ENCODE peak calls at places on chromosomes 5 and 9, in nine cellular contexts. One of them, this sample, is unnamed.

GRCh38 chr5:163489055-163489744 is 16.2 kb upstream of the MAT2B start:
- DNase-seq in breast epithelium: no peak
- DNase-seq in stimulated activated CD8-positive, alpha-beta memory T cell treated with anti-CD3 and anti-CD28 coated beads, Interleukin-15, amount 100 ng/mL, for 24 hours: no peak
- DNase-seq in HFF-Myc: no peak
- DNase-seq in Kasumi-1: peak
- DNase-seq in sciatic nerve: no peak
- DNase-seq in activated CD8-positive, alpha-beta T cell treated with anti-CD3 and anti-CD28 coated beads for 36 hours: peak
- DNase-seq in NAMALWA: no peak
- DNase-seq in activated CD4-positive, alpha-beta T cell treated with anti-CD3 and anti-CD28 coated beads for 48 hours: no peak
- DNase-seq in this sample: no peak

GRCh38 chr5:173327948-173328895 is at the start of gene STC2:
- DNase-seq in activated CD8-positive, alpha-beta T cell treated with anti-CD3 and anti-CD28 coated beads for 36 hours: peak
- DNase-seq in stimulated activated CD8-positive, alpha-beta memory T cell treated with anti-CD3 and anti-CD28 coated beads, Interleukin-15, amount 100 ng/mL, for 24 hours: no peak
- DNase-seq in NAMALWA: peak
- DNase-seq in activated CD4-positive, alpha-beta T cell treated with anti-CD3 and anti-CD28 coated beads for 48 hours: peak
- DNase-seq in sciatic nerve: no peak
- DNase-seq in HFF-Myc: peak
- DNase-seq in breast epithelium: peak
- DNase-seq in Kasumi-1: peak
- DNase-seq in this sample: peak

GRCh38 chr5:19987594-19988345 is at the start of gene CDH18:
- DNase-seq in breast epithelium: peak
- DNase-seq in activated CD4-positive, alpha-beta T cell treated with anti-CD3 and anti-CD28 coated beads for 48 hours: no peak
- DNase-seq in Kasumi-1: no peak
- DNase-seq in sciatic nerve: peak
- DNase-seq in activated CD8-positive, alpha-beta T cell treated with anti-CD3 and anti-CD28 coated beads for 36 hours: no peak
- DNase-seq in NAMALWA: no peak
- DNase-seq in HFF-Myc: no peak
- DNase-seq in stimulated activated CD8-positive, alpha-beta memory T cell treated with anti-CD3 and anti-CD28 coated beads, Interleukin-15, amount 100 ng/mL, for 24 hours: no peak
- DNase-seq in this sample: peak

GRCh38 chr9:113589890-113590289 is 126.4 kb downstream of the RGS3 start:
- DNase-seq in Kasumi-1: peak
- DNase-seq in activated CD4-positive, alpha-beta T cell treated with anti-CD3 and anti-CD28 coated beads for 48 hours: no peak
- DNase-seq in breast epithelium: no peak
- DNase-seq in sciatic nerve: no peak
- DNase-seq in HFF-Myc: no peak
- DNase-seq in stimulated activated CD8-positive, alpha-beta memory T cell treated with anti-CD3 and anti-CD28 coated beads, Interleukin-15, amount 100 ng/mL, for 24 hours: no peak
- DNase-seq in activated CD8-positive, alpha-beta T cell treated with anti-CD3 and anti-CD28 coated beads for 36 hours: no peak
- DNase-seq in NAMALWA: peak
- DNase-seq in this sample: no peak

GRCh38 chr5:80141147-80141671 is 106.1 kb downstream of the THBS4 start:
- DNase-seq in HFF-Myc: peak
- DNase-seq in activated CD4-positive, alpha-beta T cell treated with anti-CD3 and anti-CD28 coated beads for 48 hours: no peak
- DNase-seq in NAMALWA: no peak
- DNase-seq in activated CD8-positive, alpha-beta T cell treated with anti-CD3 and anti-CD28 coated beads for 36 hours: no peak
- DNase-seq in breast epithelium: peak
- DNase-seq in Kasumi-1: peak
- DNase-seq in stimulated activated CD8-positive, alpha-beta memory T cell treated with anti-CD3 and anti-CD28 coated beads, Interleukin-15, amount 100 ng/mL, for 24 hours: no peak
- DNase-seq in sciatic nerve: peak
- DNase-seq in this sample: no peak

GRCh38 chr5:91584352-91584751 is 201.2 kb upstream of the ARRDC3 start:
- DNase-seq in HFF-Myc: no peak
- DNase-seq in stimulated activated CD8-positive, alpha-beta memory T cell treated with anti-CD3 and anti-CD28 coated beads, Interleukin-15, amount 100 ng/mL, for 24 hours: no peak
- DNase-seq in NAMALWA: no peak
- DNase-seq in activated CD8-positive, alpha-beta T cell treated with anti-CD3 and anti-CD28 coated beads for 36 hours: no peak
- DNase-seq in breast epithelium: no peak
- DNase-seq in Kasumi-1: no peak
- DNase-seq in activated CD4-positive, alpha-beta T cell treated with anti-CD3 and anti-CD28 coated beads for 48 hours: no peak
- DNase-seq in sciatic nerve: no peak
- DNase-seq in this sample: no peak

GRCh38 chr5:141821430-141821925 is 56.7 kb downstream of the PCDH1 start:
- DNase-seq in NAMALWA: no peak
- DNase-seq in Kasumi-1: no peak
- DNase-seq in breast epithelium: no peak
- DNase-seq in activated CD4-positive, alpha-beta T cell treated with anti-CD3 and anti-CD28 coated beads for 48 hours: no peak
- DNase-seq in stimulated activated CD8-positive, alpha-beta memory T cell treated with anti-CD3 and anti-CD28 coated beads, Interleukin-15, amount 100 ng/mL, for 24 hours: no peak
- DNase-seq in activated CD8-positive, alpha-beta T cell treated with anti-CD3 and anti-CD28 coated beads for 36 hours: no peak
- DNase-seq in sciatic nerve: no peak
- DNase-seq in HFF-Myc: peak
- DNase-seq in this sample: no peak

GRCh38 chr9:97514531-97514930 is 13.1 kb downstream of the TMOD1 start:
- DNase-seq in stimulated activated CD8-positive, alpha-beta memory T cell treated with anti-CD3 and anti-CD28 coated beads, Interleukin-15, amount 100 ng/mL, for 24 hours: no peak
- DNase-seq in Kasumi-1: no peak
- DNase-seq in activated CD8-positive, alpha-beta T cell treated with anti-CD3 and anti-CD28 coated beads for 36 hours: no peak
- DNase-seq in HFF-Myc: no peak
- DNase-seq in NAMALWA: no peak
- DNase-seq in breast epithelium: no peak
- DNase-seq in sciatic nerve: no peak
- DNase-seq in activated CD4-positive, alpha-beta T cell treated with anti-CD3 and anti-CD28 coated beads for 48 hours: no peak
- DNase-seq in this sample: peak

GRCh38 chr9:2157277-2158105 is 142.3 kb downstream of the SMARCA2 start:
- DNase-seq in activated CD4-positive, alpha-beta T cell treated with anti-CD3 and anti-CD28 coated beads for 48 hours: peak
- DNase-seq in breast epithelium: no peak
- DNase-seq in stimulated activated CD8-positive, alpha-beta memory T cell treated with anti-CD3 and anti-CD28 coated beads, Interleukin-15, amount 100 ng/mL, for 24 hours: peak
- DNase-seq in HFF-Myc: peak
- DNase-seq in Kasumi-1: no peak
- DNase-seq in sciatic nerve: peak
- DNase-seq in NAMALWA: peak
- DNase-seq in activated CD8-positive, alpha-beta T cell treated with anti-CD3 and anti-CD28 coated beads for 36 hours: peak
- DNase-seq in this sample: no peak

GRCh38 chr9:20640331-20641187 is 18.3 kb upstream of the MLLT3 start:
- DNase-seq in Kasumi-1: no peak
- DNase-seq in breast epithelium: peak
- DNase-seq in stimulated activated CD8-positive, alpha-beta memory T cell treated with anti-CD3 and anti-CD28 coated beads, Interleukin-15, amount 100 ng/mL, for 24 hours: peak
- DNase-seq in activated CD4-positive, alpha-beta T cell treated with anti-CD3 and anti-CD28 coated beads for 48 hours: peak
- DNase-seq in HFF-Myc: no peak
- DNase-seq in activated CD8-positive, alpha-beta T cell treated with anti-CD3 and anti-CD28 coated beads for 36 hours: peak
- DNase-seq in sciatic nerve: peak
- DNase-seq in NAMALWA: peak
- DNase-seq in this sample: peak

GRCh38 chr9:134320195-134320885 is 5.9 kb upstream of the RXRA start:
- DNase-seq in NAMALWA: no peak
- DNase-seq in Kasumi-1: no peak
- DNase-seq in stimulated activated CD8-positive, alpha-beta memory T cell treated with anti-CD3 and anti-CD28 coated beads, Interleukin-15, amount 100 ng/mL, for 24 hours: no peak
- DNase-seq in sciatic nerve: peak
- DNase-seq in activated CD8-positive, alpha-beta T cell treated with anti-CD3 and anti-CD28 coated beads for 36 hours: no peak
- DNase-seq in activated CD4-positive, alpha-beta T cell treated with anti-CD3 and anti-CD28 coated beads for 48 hours: peak
- DNase-seq in HFF-Myc: no peak
- DNase-seq in breast epithelium: no peak
- DNase-seq in this sample: no peak

GRCh38 chr9:96293481-96293880 is 8.5 kb downstream of the HSD17B3 start:
- DNase-seq in NAMALWA: no peak
- DNase-seq in Kasumi-1: no peak
- DNase-seq in HFF-Myc: peak
- DNase-seq in activated CD8-positive, alpha-beta T cell treated with anti-CD3 and anti-CD28 coated beads for 36 hours: no peak
- DNase-seq in activated CD4-positive, alpha-beta T cell treated with anti-CD3 and anti-CD28 coated beads for 48 hours: no peak
- DNase-seq in stimulated activated CD8-positive, alpha-beta memory T cell treated with anti-CD3 and anti-CD28 coated beads, Interleukin-15, amount 100 ng/mL, for 24 hours: no peak
- DNase-seq in sciatic nerve: no peak
- DNase-seq in breast epithelium: no peak
- DNase-seq in this sample: no peak

GRCh38 chr5:958701-959571 is 49.7 kb upstream of the NKD2 start:
- DNase-seq in Kasumi-1: no peak
- DNase-seq in sciatic nerve: no peak
- DNase-seq in breast epithelium: peak
- DNase-seq in HFF-Myc: no peak
- DNase-seq in stimulated activated CD8-positive, alpha-beta memory T cell treated with anti-CD3 and anti-CD28 coated beads, Interleukin-15, amount 100 ng/mL, for 24 hours: no peak
- DNase-seq in NAMALWA: peak
- DNase-seq in activated CD8-positive, alpha-beta T cell treated with anti-CD3 and anti-CD28 coated beads for 36 hours: no peak
- DNase-seq in activated CD4-positive, alpha-beta T cell treated with anti-CD3 and anti-CD28 coated beads for 48 hours: no peak
- DNase-seq in this sample: peak

GRCh38 chr5:66828551-66829421 is 232.6 kb downstream of the MAST4 start:
- DNase-seq in activated CD8-positive, alpha-beta T cell treated with anti-CD3 and anti-CD28 coated beads for 36 hours: peak
- DNase-seq in activated CD4-positive, alpha-beta T cell treated with anti-CD3 and anti-CD28 coated beads for 48 hours: peak
- DNase-seq in breast epithelium: peak
- DNase-seq in NAMALWA: peak
- DNase-seq in sciatic nerve: peak
- DNase-seq in stimulated activated CD8-positive, alpha-beta memory T cell treated with anti-CD3 and anti-CD28 coated beads, Interleukin-15, amount 100 ng/mL, for 24 hours: no peak
- DNase-seq in HFF-Myc: no peak
- DNase-seq in Kasumi-1: no peak
- DNase-seq in this sample: peak

GRCh38 chr5:150601774-150602345 is 38.6 kb upstream of the SYNPO start:
- DNase-seq in NAMALWA: no peak
- DNase-seq in breast epithelium: no peak
- DNase-seq in sciatic nerve: no peak
- DNase-seq in Kasumi-1: no peak
- DNase-seq in stimulated activated CD8-positive, alpha-beta memory T cell treated with anti-CD3 and anti-CD28 coated beads, Interleukin-15, amount 100 ng/mL, for 24 hours: no peak
- DNase-seq in HFF-Myc: no peak
- DNase-seq in activated CD4-positive, alpha-beta T cell treated with anti-CD3 and anti-CD28 coated beads for 48 hours: no peak
- DNase-seq in activated CD8-positive, alpha-beta T cell treated with anti-CD3 and anti-CD28 coated beads for 36 hours: no peak
- DNase-seq in this sample: no peak

GRCh38 chr5:180644825-180645608 is 4.4 kb downstream of the FLT4 start:
- DNase-seq in stimulated activated CD8-positive, alpha-beta memory T cell treated with anti-CD3 and anti-CD28 coated beads, Interleukin-15, amount 100 ng/mL, for 24 hours: no peak
- DNase-seq in HFF-Myc: no peak
- DNase-seq in activated CD8-positive, alpha-beta T cell treated with anti-CD3 and anti-CD28 coated beads for 36 hours: no peak
- DNase-seq in activated CD4-positive, alpha-beta T cell treated with anti-CD3 and anti-CD28 coated beads for 48 hours: no peak
- DNase-seq in Kasumi-1: no peak
- DNase-seq in NAMALWA: no peak
- DNase-seq in breast epithelium: no peak
- DNase-seq in sciatic nerve: peak
- DNase-seq in this sample: no peak

GRCh38 chr5:13976867-13977479 is 32.5 kb upstream of the DNAH5 start:
- DNase-seq in sciatic nerve: no peak
- DNase-seq in Kasumi-1: peak
- DNase-seq in breast epithelium: no peak
- DNase-seq in stimulated activated CD8-positive, alpha-beta memory T cell treated with anti-CD3 and anti-CD28 coated beads, Interleukin-15, amount 100 ng/mL, for 24 hours: no peak
- DNase-seq in activated CD4-positive, alpha-beta T cell treated with anti-CD3 and anti-CD28 coated beads for 48 hours: no peak
- DNase-seq in NAMALWA: peak
- DNase-seq in activated CD8-positive, alpha-beta T cell treated with anti-CD3 and anti-CD28 coated beads for 36 hours: no peak
- DNase-seq in HFF-Myc: peak
- DNase-seq in this sample: no peak

GRCh38 chr9:106643211-106643930 is 219.6 kb upstream of the ZNF462 start:
- DNase-seq in activated CD8-positive, alpha-beta T cell treated with anti-CD3 and anti-CD28 coated beads for 36 hours: no peak
- DNase-seq in Kasumi-1: no peak
- DNase-seq in sciatic nerve: no peak
- DNase-seq in HFF-Myc: no peak
- DNase-seq in breast epithelium: no peak
- DNase-seq in stimulated activated CD8-positive, alpha-beta memory T cell treated with anti-CD3 and anti-CD28 coated beads, Interleukin-15, amount 100 ng/mL, for 24 hours: no peak
- DNase-seq in activated CD4-positive, alpha-beta T cell treated with anti-CD3 and anti-CD28 coated beads for 48 hours: no peak
- DNase-seq in NAMALWA: no peak
- DNase-seq in this sample: no peak

GRCh38 chr9:18896531-18897179 is 136.4 kb downstream of the SAXO1 start:
- DNase-seq in sciatic nerve: no peak
- DNase-seq in Kasumi-1: peak
- DNase-seq in activated CD8-positive, alpha-beta T cell treated with anti-CD3 and anti-CD28 coated beads for 36 hours: peak
- DNase-seq in NAMALWA: no peak
- DNase-seq in HFF-Myc: no peak
- DNase-seq in activated CD4-positive, alpha-beta T cell treated with anti-CD3 and anti-CD28 coated beads for 48 hours: no peak
- DNase-seq in breast epithelium: no peak
- DNase-seq in stimulated activated CD8-positive, alpha-beta memory T cell treated with anti-CD3 and anti-CD28 coated beads, Interleukin-15, amount 100 ng/mL, for 24 hours: no peak
- DNase-seq in this sample: no peak

GRCh38 chr9:129403743-129404620 is 216.9 kb downstream of the C9orf50 start:
- DNase-seq in activated CD4-positive, alpha-beta T cell treated with anti-CD3 and anti-CD28 coated beads for 48 hours: no peak
- DNase-seq in Kasumi-1: no peak
- DNase-seq in activated CD8-positive, alpha-beta T cell treated with anti-CD3 and anti-CD28 coated beads for 36 hours: no peak
- DNase-seq in breast epithelium: no peak
- DNase-seq in stimulated activated CD8-positive, alpha-beta memory T cell treated with anti-CD3 and anti-CD28 coated beads, Interleukin-15, amount 100 ng/mL, for 24 hours: no peak
- DNase-seq in sciatic nerve: no peak
- DNase-seq in HFF-Myc: no peak
- DNase-seq in NAMALWA: no peak
- DNase-seq in this sample: no peak

GRCh38 chr5:27978322-27978721 is 939.9 kb upstream of the CDH9 start:
- DNase-seq in NAMALWA: no peak
- DNase-seq in activated CD8-positive, alpha-beta T cell treated with anti-CD3 and anti-CD28 coated beads for 36 hours: no peak
- DNase-seq in Kasumi-1: no peak
- DNase-seq in sciatic nerve: no peak
- DNase-seq in breast epithelium: no peak
- DNase-seq in stimulated activated CD8-positive, alpha-beta memory T cell treated with anti-CD3 and anti-CD28 coated beads, Interleukin-15, amount 100 ng/mL, for 24 hours: no peak
- DNase-seq in HFF-Myc: no peak
- DNase-seq in activated CD4-positive, alpha-beta T cell treated with anti-CD3 and anti-CD28 coated beads for 48 hours: no peak
- DNase-seq in this sample: no peak

GRCh38 chr5:135323227-135323626 is 75.8 kb downstream of the MACROH2A1 start:
- DNase-seq in breast epithelium: no peak
- DNase-seq in stimulated activated CD8-positive, alpha-beta memory T cell treated with anti-CD3 and anti-CD28 coated beads, Interleukin-15, amount 100 ng/mL, for 24 hours: no peak
- DNase-seq in NAMALWA: no peak
- DNase-seq in Kasumi-1: no peak
- DNase-seq in sciatic nerve: no peak
- DNase-seq in HFF-Myc: no peak
- DNase-seq in activated CD8-positive, alpha-beta T cell treated with anti-CD3 and anti-CD28 coated beads for 36 hours: no peak
- DNase-seq in activated CD4-positive, alpha-beta T cell treated with anti-CD3 and anti-CD28 coated beads for 48 hours: no peak
- DNase-seq in this sample: no peak

GRCh38 chr9:127935765-127936221 is 1.9 kb downstream of the DPM2 start:
- DNase-seq in sciatic nerve: no peak
- DNase-seq in activated CD4-positive, alpha-beta T cell treated with anti-CD3 and anti-CD28 coated beads for 48 hours: peak
- DNase-seq in NAMALWA: no peak
- DNase-seq in HFF-Myc: no peak
- DNase-seq in stimulated activated CD8-positive, alpha-beta memory T cell treated with anti-CD3 and anti-CD28 coated beads, Interleukin-15, amount 100 ng/mL, for 24 hours: no peak
- DNase-seq in Kasumi-1: no peak
- DNase-seq in activated CD8-positive, alpha-beta T cell treated with anti-CD3 and anti-CD28 coated beads for 36 hours: peak
- DNase-seq in breast epithelium: no peak
- DNase-seq in this sample: no peak

GRCh38 chr9:76866689-76867088 is 39.2 kb downstream of the PRUNE2 start:
- DNase-seq in Kasumi-1: no peak
- DNase-seq in activated CD8-positive, alpha-beta T cell treated with anti-CD3 and anti-CD28 coated beads for 36 hours: no peak
- DNase-seq in NAMALWA: no peak
- DNase-seq in activated CD4-positive, alpha-beta T cell treated with anti-CD3 and anti-CD28 coated beads for 48 hours: no peak
- DNase-seq in HFF-Myc: peak
- DNase-seq in stimulated activated CD8-positive, alpha-beta memory T cell treated with anti-CD3 and anti-CD28 coated beads, Interleukin-15, amount 100 ng/mL, for 24 hours: no peak
- DNase-seq in sciatic nerve: no peak
- DNase-seq in breast epithelium: no peak
- DNase-seq in this sample: no peak

GRCh38 chr9:87435189-87435880 is 62.3 kb upstream of the DAPK1 start:
- DNase-seq in stimulated activated CD8-positive, alpha-beta memory T cell treated with anti-CD3 and anti-CD28 coated beads, Interleukin-15, amount 100 ng/mL, for 24 hours: no peak
- DNase-seq in HFF-Myc: no peak
- DNase-seq in breast epithelium: no peak
- DNase-seq in NAMALWA: no peak
- DNase-seq in sciatic nerve: no peak
- DNase-seq in activated CD8-positive, alpha-beta T cell treated with anti-CD3 and anti-CD28 coated beads for 36 hours: no peak
- DNase-seq in Kasumi-1: no peak
- DNase-seq in activated CD4-positive, alpha-beta T cell treated with anti-CD3 and anti-CD28 coated beads for 48 hours: no peak
- DNase-seq in this sample: no peak

GRCh38 chr5:10987881-10988504 is 227.0 kb upstream of the DAP start:
- DNase-seq in activated CD8-positive, alpha-beta T cell treated with anti-CD3 and anti-CD28 coated beads for 36 hours: peak
- DNase-seq in NAMALWA: peak
- DNase-seq in activated CD4-positive, alpha-beta T cell treated with anti-CD3 and anti-CD28 coated beads for 48 hours: peak
- DNase-seq in stimulated activated CD8-positive, alpha-beta memory T cell treated with anti-CD3 and anti-CD28 coated beads, Interleukin-15, amount 100 ng/mL, for 24 hours: peak
- DNase-seq in HFF-Myc: no peak
- DNase-seq in Kasumi-1: peak
- DNase-seq in breast epithelium: peak
- DNase-seq in sciatic nerve: peak
- DNase-seq in this sample: peak

GRCh38 chr5:52837591-52838001 is 49.9 kb downstream of the ITGA1 start:
- DNase-seq in Kasumi-1: no peak
- DNase-seq in HFF-Myc: no peak
- DNase-seq in breast epithelium: no peak
- DNase-seq in stimulated activated CD8-positive, alpha-beta memory T cell treated with anti-CD3 and anti-CD28 coated beads, Interleukin-15, amount 100 ng/mL, for 24 hours: no peak
- DNase-seq in sciatic nerve: no peak
- DNase-seq in activated CD8-positive, alpha-beta T cell treated with anti-CD3 and anti-CD28 coated beads for 36 hours: no peak
- DNase-seq in activated CD4-positive, alpha-beta T cell treated with anti-CD3 and anti-CD28 coated beads for 48 hours: no peak
- DNase-seq in NAMALWA: no peak
- DNase-seq in this sample: no peak

GRCh38 chr5:143514915-143515314 is 111.4 kb upstream of the NR3C1 start:
- DNase-seq in stimulated activated CD8-positive, alpha-beta memory T cell treated with anti-CD3 and anti-CD28 coated beads, Interleukin-15, amount 100 ng/mL, for 24 hours: no peak
- DNase-seq in sciatic nerve: no peak
- DNase-seq in NAMALWA: no peak
- DNase-seq in activated CD4-positive, alpha-beta T cell treated with anti-CD3 and anti-CD28 coated beads for 48 hours: no peak
- DNase-seq in breast epithelium: no peak
- DNase-seq in HFF-Myc: no peak
- DNase-seq in activated CD8-positive, alpha-beta T cell treated with anti-CD3 and anti-CD28 coated beads for 36 hours: no peak
- DNase-seq in Kasumi-1: no peak
- DNase-seq in this sample: no peak

GRCh38 chr9:126151031-126151670 is 175.5 kb upstream of the MVB12B start:
- DNase-seq in NAMALWA: no peak
- DNase-seq in breast epithelium: no peak
- DNase-seq in activated CD4-positive, alpha-beta T cell treated with anti-CD3 and anti-CD28 coated beads for 48 hours: no peak
- DNase-seq in sciatic nerve: no peak
- DNase-seq in Kasumi-1: no peak
- DNase-seq in activated CD8-positive, alpha-beta T cell treated with anti-CD3 and anti-CD28 coated beads for 36 hours: no peak
- DNase-seq in stimulated activated CD8-positive, alpha-beta memory T cell treated with anti-CD3 and anti-CD28 coated beads, Interleukin-15, amount 100 ng/mL, for 24 hours: no peak
- DNase-seq in HFF-Myc: no peak
- DNase-seq in this sample: peak

GRCh38 chr9:131567910-131568309 is 22.6 kb downstream of the PRRT1B start:
- DNase-seq in Kasumi-1: no peak
- DNase-seq in HFF-Myc: no peak
- DNase-seq in stimulated activated CD8-positive, alpha-beta memory T cell treated with anti-CD3 and anti-CD28 coated beads, Interleukin-15, amount 100 ng/mL, for 24 hours: no peak
- DNase-seq in activated CD8-positive, alpha-beta T cell treated with anti-CD3 and anti-CD28 coated beads for 36 hours: no peak
- DNase-seq in sciatic nerve: no peak
- DNase-seq in NAMALWA: no peak
- DNase-seq in breast epithelium: no peak
- DNase-seq in activated CD4-positive, alpha-beta T cell treated with anti-CD3 and anti-CD28 coated beads for 48 hours: no peak
- DNase-seq in this sample: no peak

GRCh38 chr5:12691330-12691729 is 787.1 kb upstream of the CTNND2 start:
- DNase-seq in Kasumi-1: no peak
- DNase-seq in sciatic nerve: no peak
- DNase-seq in activated CD8-positive, alpha-beta T cell treated with anti-CD3 and anti-CD28 coated beads for 36 hours: no peak
- DNase-seq in HFF-Myc: no peak
- DNase-seq in NAMALWA: no peak
- DNase-seq in stimulated activated CD8-positive, alpha-beta memory T cell treated with anti-CD3 and anti-CD28 coated beads, Interleukin-15, amount 100 ng/mL, for 24 hours: no peak
- DNase-seq in activated CD4-positive, alpha-beta T cell treated with anti-CD3 and anti-CD28 coated beads for 48 hours: no peak
- DNase-seq in breast epithelium: no peak
- DNase-seq in this sample: no peak